ENCODE peak calls at places on chromosomes 6 and 20, in six cellular contexts. G is pancreas, T is stomach, F is esophagus squamous epithelium, D is transverse colon, A is cardiac muscle cell. S is an unnamed sample.

GRCh38 chr6:32255212-32256153 is 31.6 kb upstream of the NOTCH4 start:
- DNase-seq in G (no peak), T (peak), F (no peak), D (peak), A (peak), S (peak)

GRCh38 chr6:17393335-17394191 is at the start of gene CAP2:
- DNase-seq in G (peak), T (peak), F (no peak), D (peak), A (peak), S (peak)

GRCh38 chr6:105733556-105734162 is 330.8 kb upstream of the PREP start:
- DNase-seq in G (no peak), T (no peak), F (no peak), D (no peak), A (peak), S (peak)

GRCh38 chr20:39893013-39893685 is 795.9 kb downstream of the MAFB start:
- DNase-seq in G (no peak), T (no peak), F (no peak), D (no peak), A (no peak), S (peak)

GRCh38 chr6:3306848-3307247 is 48.1 kb downstream of the PSMG4 start:
- DNase-seq in G (no peak), T (no peak), F (no peak), D (peak), A (no peak), S (no peak)

GRCh38 chr6:130222775-130223174 is at the start of gene SAMD3:
- DNase-seq in G (no peak), T (no peak), F (no peak), D (no peak), A (no peak), S (no peak)

GRCh38 chr6:16524380-16524707 is 236.9 kb downstream of the ATXN1 start:
- DNase-seq in G (no peak), T (no peak), F (no peak), D (no peak), A (peak), S (no peak)

GRCh38 chr6:111573118-111573883 is 32.4 kb downstream of the TRAF3IP2 start:
- DNase-seq in G (no peak), T (no peak), F (no peak), D (no peak), A (peak), S (peak)

GRCh38 chr6:82178084-82178758 is 69.3 kb downstream of the IBTK start:
- DNase-seq in G (no peak), T (no peak), F (no peak), D (no peak), A (peak), S (peak)

GRCh38 chr20:1840865-1841553 is 54.2 kb upstream of the SIRPA start:
- DNase-seq in G (no peak), T (no peak), F (no peak), D (no peak), A (no peak), S (no peak)

GRCh38 chr6:157552171-157552747 is 171.3 kb downstream of the ZDHHC14 start:
- DNase-seq in G (no peak), T (no peak), F (no peak), D (no peak), A (no peak), S (peak)

GRCh38 chr6:166596741-166597507 is 10.4 kb upstream of the RAMACL start:
- DNase-seq in G (no peak), T (no peak), F (no peak), D (no peak), A (no peak), S (no peak)

GRCh38 chr20:38883981-38884733 is 42.1 kb upstream of the FAM83D start:
- DNase-seq in G (no peak), T (no peak), F (no peak), D (no peak), A (no peak), S (no peak)

GRCh38 chr6:3013486-3013885 is 13.8 kb downstream of the NQO2 start:
- DNase-seq in G (no peak), T (peak), F (no peak), D (no peak), A (peak), S (peak)

GRCh38 chr6:6842301-6842700 is 253.8 kb downstream of the LY86 start:
- DNase-seq in G (no peak), T (no peak), F (no peak), D (no peak), A (no peak), S (peak)

GRCh38 chr6:156279306-156279969 is 497.7 kb upstream of the ARID1B start:
- DNase-seq in G (no peak), T (no peak), F (no peak), D (peak), A (no peak), S (no peak)

GRCh38 chr6:17740559-17741220 is 34.0 kb upstream of the NUP153 start:
- DNase-seq in G (no peak), T (no peak), F (no peak), D (no peak), A (no peak), S (no peak)

GRCh38 chr20:21265457-21266190 is 37.5 kb upstream of the XRN2 start:
- DNase-seq in G (no peak), T (no peak), F (no peak), D (no peak), A (no peak), S (no peak)

GRCh38 chr6:159151266-159151855 is 17.8 kb upstream of the FNDC1 start:
- DNase-seq in G (no peak), T (peak), F (no peak), D (peak), A (peak), S (no peak)

GRCh38 chr6:160337991-160338390 is 10.2 kb upstream of the SLC22A3 start:
- DNase-seq in G (no peak), T (no peak), F (no peak), D (no peak), A (no peak), S (no peak)

GRCh38 chr6:137191670-137192069 is 18.2 kb upstream of the IL22RA2 start:
- DNase-seq in G (no peak), T (no peak), F (no peak), D (no peak), A (no peak), S (no peak)

GRCh38 chr6:124995645-124996325 is 33.5 kb downstream of the RNF217 start:
- DNase-seq in G (no peak), T (no peak), F (no peak), D (no peak), A (no peak), S (no peak)

GRCh38 chr6:14542670-14543366 is 425.2 kb downstream of the CD83 start:
- DNase-seq in G (no peak), T (no peak), F (no peak), D (no peak), A (peak), S (no peak)

GRCh38 chr6:150579611-150580010 is 20.1 kb upstream of the PLEKHG1 start:
- DNase-seq in G (no peak), T (no peak), F (no peak), D (no peak), A (no peak), S (no peak)

GRCh38 chr20:61442718-61443117 is 190.7 kb downstream of the CDH4 start:
- DNase-seq in G (no peak), T (no peak), F (no peak), D (no peak), A (no peak), S (no peak)

GRCh38 chr20:61440548-61441055 is 188.5 kb downstream of the CDH4 start:
- DNase-seq in G (no peak), T (no peak), F (no peak), D (no peak), A (no peak), S (no peak)

GRCh38 chr20:61443541-61444126 is 191.6 kb downstream of the CDH4 start:
- DNase-seq in G (no peak), T (no peak), F (no peak), D (no peak), A (no peak), S (peak)

GRCh38 chr20:61442075-61442670 is 190.1 kb downstream of the CDH4 start:
- DNase-seq in G (no peak), T (no peak), F (no peak), D (no peak), A (no peak), S (no peak)

DNA sequence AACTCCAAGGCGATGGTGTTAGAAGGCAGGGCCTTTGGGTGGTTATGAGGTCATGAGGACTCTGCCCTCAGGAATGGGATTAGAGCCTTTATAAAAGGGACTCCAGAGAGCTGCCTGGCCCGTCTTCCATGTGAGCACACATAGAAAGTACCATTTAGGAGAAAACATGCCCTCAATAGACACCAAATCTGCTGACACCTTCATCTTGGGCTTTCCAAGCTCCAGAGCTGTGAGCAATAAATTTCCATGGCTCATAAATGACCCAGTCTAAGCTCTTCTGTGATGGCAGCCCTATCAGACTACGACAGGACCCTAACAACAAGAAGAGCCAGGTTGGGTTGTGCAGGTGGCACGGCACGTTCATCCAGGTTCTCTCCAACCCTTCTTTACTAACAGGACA is 189.5 kb downstream of the CDH4 start:
- DNase-seq in G (no peak), T (no peak), F (no peak), D (no peak), A (no peak), S (no peak)
- H3K27ac ChIP-seq in G (no peak), T (no peak), F (no peak), D (no peak), A (no peak), S (no peak)

GRCh38 chr20:64171211-64171610 is 7.0 kb downstream of the MYT1 start:
- DNase-seq in G (no peak), T (no peak), F (no peak), D (no peak), A (no peak), S (no peak)
- TF ChIP-seq CTCF in G (no peak), T (no peak), F (no peak), D (no peak), A (no peak), S (no peak)

DNA sequence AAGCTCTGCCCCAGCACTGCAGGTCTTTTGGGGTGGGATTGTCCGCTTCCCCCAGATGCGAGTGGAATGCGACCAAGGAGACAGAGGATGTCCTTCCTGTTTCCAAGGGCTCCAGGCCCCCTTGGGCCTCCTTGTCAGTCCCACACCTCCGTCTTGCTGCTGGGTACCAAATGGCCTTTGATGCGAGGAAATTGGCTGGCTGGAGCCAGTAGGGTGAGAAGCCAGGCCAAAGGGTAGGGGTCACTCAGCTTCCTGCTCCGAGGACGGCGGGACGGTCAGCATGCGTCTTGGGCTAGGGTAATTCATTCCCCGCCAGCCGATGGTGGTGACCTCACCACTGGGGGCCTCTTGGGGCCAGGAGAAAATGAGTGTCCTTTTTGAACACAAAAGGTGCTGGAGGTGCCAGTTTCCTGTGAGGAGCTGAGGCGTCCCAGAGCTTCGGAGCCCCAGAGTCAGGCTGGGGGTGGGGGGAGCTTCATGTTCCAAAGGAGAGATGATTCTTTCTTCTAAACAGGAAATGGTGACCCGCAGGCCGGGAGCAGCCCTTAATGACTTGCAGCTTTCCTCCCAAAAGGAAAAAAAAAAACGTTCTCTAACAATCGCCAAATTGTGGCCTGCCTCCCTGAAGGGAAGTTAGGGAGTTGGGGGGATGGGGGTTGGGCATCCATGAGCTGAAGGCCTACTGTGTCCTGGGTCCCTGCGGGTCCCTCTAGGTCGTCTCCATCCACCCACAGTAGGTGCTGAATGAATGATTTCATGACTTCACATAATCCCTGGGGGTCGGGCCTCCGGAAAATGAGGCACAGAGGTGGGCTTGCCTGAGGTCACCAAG is 6.7 kb downstream of the SNAI1 start:
- DNase-seq in G (no peak), T (no peak), F (no peak), D (peak), A (peak), S (no peak)
- H3K27ac ChIP-seq in G (no peak), T (peak), F (peak), D (peak), A (peak), S (no peak)

GRCh38 chr20:46151936-46152335 is 33.8 kb downstream of the CD40 start:
- DNase-seq in G (no peak), T (no peak), F (no peak), D (no peak), A (no peak), S (no peak)
- TF ChIP-seq CTCF in G (no peak), T (no peak), F (peak), D (peak), A (peak), S (peak)

DNA sequence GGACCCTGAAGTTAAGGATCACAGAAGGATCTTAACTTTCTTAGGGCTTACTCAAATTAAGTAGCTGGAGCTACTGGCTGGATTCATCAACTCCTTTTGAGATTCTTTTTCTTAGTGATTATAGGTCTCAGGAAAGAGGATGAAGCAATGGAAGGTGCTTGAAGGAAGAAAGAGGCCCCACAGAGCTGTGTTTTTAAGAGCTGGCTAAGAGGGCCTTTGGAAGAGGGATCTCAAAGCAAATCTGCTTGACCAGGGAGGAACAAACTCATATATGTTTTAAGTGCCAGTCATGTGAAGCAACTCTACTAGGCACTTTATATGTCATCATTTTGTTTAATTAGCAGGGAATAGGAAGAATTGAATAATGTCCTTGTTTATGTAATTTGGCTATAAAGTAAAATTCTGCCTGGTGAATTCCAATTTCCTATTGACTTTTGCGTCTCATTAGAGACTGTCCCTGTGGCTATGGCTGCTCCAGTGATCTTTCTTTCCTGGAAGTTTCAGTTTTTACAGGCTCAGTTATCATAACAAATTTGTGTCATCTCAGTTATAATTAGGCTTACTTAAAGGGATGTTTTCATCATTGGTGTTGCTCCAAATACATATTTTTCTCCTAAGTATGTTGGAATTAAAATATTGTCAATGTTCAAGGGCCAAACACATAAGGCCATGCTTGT is 222.8 kb upstream of the CITED2 start:
- DNase-seq in G (no peak), T (no peak), F (no peak), D (no peak), A (peak), S (no peak)
- H3K27ac ChIP-seq in G (peak), T (peak), F (peak), D (peak), A (peak), S (no peak)

GRCh38 chr6:108727966-108728730 is 120.1 kb upstream of the ARMC2 start:
- DNase-seq in G (no peak), T (no peak), F (no peak), D (no peak), A (no peak), S (no peak)

GRCh38 chr6:108731229-108731565 is 117.0 kb upstream of the ARMC2 start:
- DNase-seq in G (no peak), T (no peak), F (no peak), D (no peak), A (no peak), S (no peak)

GRCh38 chr6:108726726-108727339 is 121.4 kb upstream of the ARMC2 start:
- DNase-seq in G (no peak), T (no peak), F (no peak), D (no peak), A (no peak), S (no peak)

GRCh38 chr6:108730556-108731228 is 117.5 kb upstream of the ARMC2 start:
- DNase-seq in G (no peak), T (no peak), F (no peak), D (no peak), A (no peak), S (no peak)

GRCh38 chr6:108728826-108729225 is 119.4 kb upstream of the ARMC2 start:
- DNase-seq in G (no peak), T (no peak), F (no peak), D (no peak), A (no peak), S (no peak)
- TF ChIP-seq CTCF in G (no peak), T (no peak), F (no peak), D (no peak), A (no peak), S (no peak)

DNA sequence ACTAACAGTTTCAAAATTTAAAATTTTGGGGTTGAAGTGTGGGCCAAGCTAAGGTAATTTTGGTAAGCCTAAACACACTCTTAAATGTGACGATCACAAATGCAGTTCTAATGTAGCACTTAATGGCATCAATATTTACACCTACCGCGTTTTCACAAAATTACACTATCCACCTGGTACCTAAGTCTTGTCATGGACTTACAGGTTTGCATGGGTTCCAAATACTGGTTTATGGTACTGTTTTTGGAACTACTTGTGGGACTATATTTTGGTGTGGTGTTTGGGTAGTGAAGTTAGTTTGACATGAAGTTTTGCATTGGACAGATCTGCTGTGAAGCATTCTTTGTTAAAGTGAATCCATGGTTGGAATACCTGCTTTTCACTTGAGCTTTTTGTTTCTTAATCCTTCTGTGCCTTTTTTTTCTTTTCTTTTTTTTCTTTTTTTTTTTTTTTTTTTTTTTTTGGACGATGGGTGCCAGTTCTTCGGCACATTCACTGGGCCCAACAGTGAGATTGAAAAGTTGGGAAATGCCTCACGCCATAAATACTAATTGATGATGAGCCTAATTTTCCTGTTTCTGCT is 6.5 kb downstream of the SRSF3 start:
- DNase-seq in G (no peak), T (no peak), F (no peak), D (no peak), A (no peak), S (no peak)
- H3K27ac ChIP-seq in G (no peak), T (no peak), F (peak), D (peak), A (peak), S (no peak)

S was measured in foreskin keratinocyte.